ENCODE peak calls at places on chromosomes 5 and 9, in five cellular contexts. J, Z, D, G and N are unnamed samples.

GRCh38 chr5:62649476-62650113 is 71.0 kb downstream of the LRRC70 start:
- DNase-seq in G (no peak), Z (no peak), D (no peak), J (no peak), N (no peak)

GRCh38 chr5:179816401-179817070 is 4.2 kb upstream of the SQSTM1 start:
- DNase-seq in Z (no peak), G (no peak), J (no peak), D (no peak), N (no peak)

GRCh38 chr5:83927140-83927733 is 206.6 kb upstream of the HAPLN1 start:
- DNase-seq in D (peak; percentile 76), G (peak; percentile 60), J (peak; percentile 85), Z (peak; percentile 75), N (peak; percentile 83)

GRCh38 chr5:140116716-140117115 is 2.8 kb downstream of the PURA start:
- DNase-seq in D (no peak), G (no peak), Z (no peak), J (no peak), N (no peak)

GRCh38 chr9:137973829-137974416 is 96.3 kb downstream of the CACNA1B start:
- DNase-seq in J (no peak), G (no peak), Z (no peak), D (peak; percentile 25), N (no peak)

GRCh38 chr9:19485193-19485592 is 76.4 kb downstream of the ACER2 start:
- DNase-seq in Z (no peak), J (no peak), D (no peak), G (no peak), N (no peak)

GRCh38 chr9:96062051-96062450 is 186.6 kb downstream of the ERCC6L2 start:
- DNase-seq in J (no peak), G (peak; percentile 21), Z (peak; percentile 52), D (no peak), N (no peak)

GRCh38 chr9:6758418-6759113 is 793 bp downstream of the KDM4C start:
- DNase-seq in Z (peak; percentile 49), J (peak; percentile 31), G (no peak), D (peak; percentile 70), N (peak; percentile 69)

GRCh38 chr5:151480859-151481258 is 33.5 kb downstream of the SLC36A1 start:
- DNase-seq in J (no peak), Z (peak; percentile 31), G (peak; percentile 81), D (peak; percentile 50), N (no peak)

GRCh38 chr5:170527998-170528397 is 24.2 kb downstream of the KCNIP1 start:
- DNase-seq in G (no peak), D (no peak), Z (no peak), J (no peak), N (no peak)

GRCh38 chr9:113709721-113710120 is 166.4 kb upstream of the ZNF618 start:
- DNase-seq in D (no peak), G (no peak), Z (no peak), J (no peak), N (no peak)

GRCh38 chr9:128245293-128246151 is 30.3 kb downstream of the GOLGA2 start:
- DNase-seq in J (peak; percentile 51), D (no peak), Z (peak; percentile 68), G (peak; percentile 82), N (peak; percentile 66)

GRCh38 chr5:38373733-38374132 is 115.4 kb downstream of the EGFLAM start:
- DNase-seq in G (peak; percentile 52), J (no peak), D (no peak), Z (peak; percentile 58), N (no peak)

GRCh38 chr5:112551437-112552018 is 132.5 kb upstream of the EPB41L4A start:
- DNase-seq in Z (peak; percentile 84), D (no peak), J (peak; percentile 17), G (peak; percentile 73), N (peak; percentile 38)

GRCh38 chr9:3001311-3001710 is 157.4 kb upstream of the PUM3 start:
- DNase-seq in D (no peak), Z (no peak), J (no peak), G (no peak), N (no peak)

GRCh38 chr9:130051855-130052254 is 1.9 kb upstream of the GPR107 start:
- DNase-seq in G (no peak), D (no peak), J (no peak), Z (peak; percentile 18), N (no peak)

GRCh38 chr9:134374301-134375010 is 48.2 kb downstream of the RXRA start:
- DNase-seq in Z (no peak), D (no peak), G (no peak), J (no peak), N (no peak)

GRCh38 chr9:25964239-25964638 is 286.0 kb upstream of the TUSC1 start:
- DNase-seq in J (peak; percentile 14), D (no peak), Z (peak; percentile 85), G (peak; percentile 86), N (peak; percentile 32)

GRCh38 chr9:115046786-115047185 is 71.2 kb downstream of the TNC start:
- DNase-seq in D (no peak), G (no peak), J (no peak), Z (no peak), N (no peak)

GRCh38 chr9:115921301-115921700 is 232.3 kb upstream of the PAPPA start:
- DNase-seq in D (no peak), Z (peak; percentile 64), J (no peak), G (peak; percentile 91), N (no peak)

GRCh38 chr9:120242397-120242796 is 337.6 kb downstream of the CDK5RAP2 start:
- DNase-seq in J (no peak), D (no peak), G (no peak), Z (no peak), N (no peak)

GRCh38 chr9:133463234-133463863 is 3.6 kb downstream of the CACFD1 start:
- DNase-seq in J (no peak), G (no peak), Z (no peak), D (no peak), N (no peak)

GRCh38 chr9:15552641-15553527 is at the start of gene CCDC171:
- DNase-seq in J (peak; percentile 87), D (peak; percentile 94), Z (peak; percentile 96), G (peak; percentile 93), N (peak; percentile 91)

GRCh38 chr9:69936427-69936826 is 107.2 kb upstream of the MAMDC2 start:
- DNase-seq in G (peak; percentile 75), D (no peak), J (no peak), Z (peak; percentile 53), N (no peak)

GRCh38 chr5:98773464-98774191 is at the start of gene RGMB:
- DNase-seq in G (peak; percentile 99), D (peak; percentile 98), J (peak; percentile 96), Z (peak; percentile 99), N (peak; percentile 97)
- TF ChIP-seq CTCF in G (no peak), D (peak; percentile 10), J (peak; percentile 8), Z (no peak), N (no peak)

GRCh38 chr9:89009049-89009840 is 18.0 kb downstream of the S1PR3 start:
- DNase-seq in D (no peak), G (no peak), J (no peak), Z (no peak), N (no peak)
- TF ChIP-seq CTCF in D (no peak), G (peak; percentile 26), J (no peak), Z (peak; percentile 20), N (no peak)

GRCh38 chr9:33426843-33427293 is 20.5 kb downstream of the AQP3 start:
- DNase-seq in J (no peak), D (no peak), Z (no peak), G (no peak), N (no peak)
- TF ChIP-seq CTCF in J (no peak), D (no peak), Z (no peak), G (no peak), N (no peak)

GRCh38 chr5:136802382-136802781 is 437.0 kb upstream of the TRPC7 start:
- DNase-seq in G (peak; percentile 54), D (no peak), Z (peak; percentile 56), J (no peak), N (no peak)
- TF ChIP-seq CTCF in G (peak; percentile 33), D (peak; percentile 59), Z (peak; percentile 26), J (peak; percentile 53), N (peak; percentile 17)

GRCh38 chr9:136564379-136564988 is 18.6 kb upstream of the NOTCH1 start:
- DNase-seq in J (no peak), D (no peak), Z (peak; percentile 80), G (peak; percentile 90), N (peak; percentile 12)
- TF ChIP-seq CTCF in J (peak; percentile 17), D (no peak), Z (peak; percentile 14), G (peak; percentile 25), N (no peak)

GRCh38 chr5:30650311-30650710 is 543.2 kb upstream of the CDH6 start:
- DNase-seq in D (no peak), J (no peak), G (no peak), Z (no peak), N (no peak)
- TF ChIP-seq CTCF in D (no peak), J (peak; percentile 26), G (no peak), Z (no peak), N (no peak)

GRCh38 chr5:100691085-100691484 is 155.9 kb downstream of the FAM174A start:
- DNase-seq in D (no peak), J (no peak), G (no peak), Z (no peak), N (no peak)
- TF ChIP-seq CTCF in D (no peak), J (no peak), G (no peak), Z (no peak), N (no peak)

GRCh38 chr9:79567671-79568098 is 4.1 kb upstream of the TLE4 start:
- DNase-seq in Z (no peak), D (no peak), J (no peak), G (no peak), N (no peak)
- TF ChIP-seq CTCF in Z (no peak), D (no peak), J (no peak), G (peak; percentile 7), N (no peak)

GRCh38 chr5:88438006-88438405 is 169.4 kb upstream of the TMEM161B start:
- DNase-seq in G (no peak), J (no peak), D (no peak), Z (no peak), N (no peak)
- TF ChIP-seq CTCF in G (no peak), J (no peak), D (no peak), Z (no peak), N (no peak)